ENCODE peak calls at places on chromosome 22, in seven cellular contexts. C, L, O, T, K, S and U are unnamed samples.

GRCh38 chr22:30267382-30268302 is 991 bp upstream of the OSM start:
- DNase-seq in O (no peak), T (no peak), S (no peak), L (no peak), C (no peak), K (no peak), U (no peak)

GRCh38 chr22:29867260-29867659 is 15.7 kb upstream of the MTMR3 start:
- DNase-seq in T (no peak), S (no peak), K (no peak), C (no peak), O (no peak), L (no peak), U (no peak)

GRCh38 chr22:37498289-37498909 is 12.2 kb upstream of the MFNG start:
- DNase-seq in S (no peak), O (no peak), L (no peak), C (no peak), K (no peak), T (no peak), U (no peak)

GRCh38 chr22:26953380-26953807 is 296.0 kb downstream of the MIAT start:
- DNase-seq in C (no peak), T (peak), K (no peak), L (no peak), O (no peak), S (no peak), U (no peak)

GRCh38 chr22:45511847-45512261 is 9.2 kb downstream of the FBLN1 start:
- DNase-seq in C (no peak), S (no peak), T (no peak), O (peak), K (no peak), L (peak), U (no peak)

GRCh38 chr22:49294656-49295464 is 532.8 kb downstream of the BRD1 start:
- DNase-seq in T (peak), O (no peak), C (no peak), L (no peak), K (no peak), S (no peak), U (no peak)

GRCh38 chr22:46547179-46547882 is 9.9 kb upstream of the CELSR1 start:
- DNase-seq in S (no peak), L (peak), K (no peak), O (peak), C (no peak), T (peak), U (peak)

GRCh38 chr22:45334068-45334467 is 24.3 kb downstream of the FAM118A start:
- DNase-seq in K (no peak), C (no peak), T (no peak), O (no peak), S (no peak), L (no peak), U (no peak)

GRCh38 chr22:23121026-23121823 is 20.6 kb downstream of the RSPH14 start:
- DNase-seq in T (no peak), C (no peak), L (no peak), O (no peak), S (no peak), K (no peak), U (no peak)

GRCh38 chr22:23913661-23914353 is 19.6 kb downstream of the MIF start:
- DNase-seq in K (peak), S (peak), O (peak), C (peak), L (peak), T (peak), U (peak)

GRCh38 chr22:40805239-40805638 is 13.9 kb downstream of the SLC25A17 start:
- DNase-seq in L (no peak), C (no peak), K (no peak), O (no peak), S (no peak), T (no peak), U (no peak)

GRCh38 chr22:30425616-30426394 is at the start of gene MTFP1:
- DNase-seq in S (no peak), K (no peak), T (peak), L (peak), C (peak), O (peak), U (no peak)

GRCh38 chr22:36540867-36541642 is 12.1 kb upstream of the EIF3D start:
- DNase-seq in C (no peak), L (no peak), T (no peak), O (no peak), S (no peak), K (no peak), U (no peak)

GRCh38 chr22:19641254-19641982 is 72.9 kb upstream of the SEPTIN5 start:
- DNase-seq in C (no peak), T (peak), S (peak), L (no peak), K (peak), O (no peak), U (no peak)

GRCh38 chr22:21734540-21735197 is 925 bp downstream of the YPEL1 start:
- DNase-seq in O (no peak), K (no peak), C (no peak), S (peak), L (no peak), T (no peak), U (no peak)

GRCh38 chr22:33913188-33913587 is 7.1 kb downstream of the LARGE1 start:
- DNase-seq in K (no peak), C (no peak), L (no peak), T (no peak), S (peak), O (no peak), U (no peak)

GRCh38 chr22:48882636-48883200 is 945.0 kb downstream of the BRD1 start:
- DNase-seq in S (no peak), L (no peak), O (no peak), C (no peak), K (no peak), T (no peak), U (no peak)

GRCh38 chr22:17954200-17954859 is 70.0 kb downstream of the MICAL3 start:
- DNase-seq in O (no peak), L (no peak), K (no peak), T (no peak), C (no peak), S (no peak), U (no peak)

GRCh38 chr22:24146190-24146616 is 35.1 kb upstream of the SUSD2 start:
- DNase-seq in L (no peak), S (no peak), T (no peak), O (peak), C (no peak), K (no peak), U (peak)

GRCh38 chr22:49155039-49155808 is 672.4 kb downstream of the BRD1 start:
- DNase-seq in L (no peak), K (no peak), O (no peak), C (no peak), S (no peak), T (peak), U (no peak)

GRCh38 chr22:38411016-38411415 is 44.0 kb downstream of the KCNJ4 start:
- DNase-seq in T (peak), O (no peak), K (no peak), L (no peak), S (no peak), C (no peak), U (no peak)

GRCh38 chr22:44188986-44189630 is 8.4 kb downstream of the PARVG start:
- DNase-seq in S (no peak), O (no peak), T (no peak), C (no peak), L (no peak), K (no peak), U (no peak)

GRCh38 chr22:47604563-47604962 is 842.1 kb downstream of the TBC1D22A start:
- DNase-seq in S (no peak), L (no peak), C (no peak), O (no peak), K (no peak), T (peak), U (no peak)

GRCh38 chr22:22913989-22914388 is 26.4 kb downstream of the IGLL5 start:
- DNase-seq in K (no peak), L (no peak), S (no peak), O (no peak), T (no peak), C (no peak), U (no peak)

GRCh38 chr22:27247691-27248434 is 553.7 kb downstream of the MN1 start:
- DNase-seq in K (no peak), L (no peak), O (peak), S (no peak), T (no peak), C (peak), U (no peak)

GRCh38 chr22:28208036-28208435 is 289.0 kb upstream of the PITPNB start:
- DNase-seq in T (no peak), L (no peak), S (no peak), K (no peak), O (no peak), C (no peak), U (no peak)

GRCh38 chr22:39947488-39948216 is 12.5 kb upstream of the TMA7B start:
- DNase-seq in O (no peak), L (no peak), C (no peak), S (no peak), T (no peak), K (no peak), U (no peak)

GRCh38 chr22:22141031-22141430 is 103.6 kb upstream of the VPREB1 start:
- DNase-seq in O (no peak), K (no peak), S (no peak), T (no peak), C (no peak), L (no peak), U (no peak)

GRCh38 chr22:36470162-36470993 is 11.1 kb downstream of the TXN2 start:
- DNase-seq in T (peak), K (peak), O (peak), L (peak), S (peak), C (peak), U (peak)

GRCh38 chr22:35761037-35761436 is 43.4 kb downstream of the APOL5 start:
- DNase-seq in L (no peak), K (peak), O (no peak), S (no peak), C (no peak), T (no peak), U (peak)